ENCODE peak calls at places on chromosomes 12 and 14, in six cellular contexts. C is nucleus accumbens; O is AML-193; K is activated gamma-delta T cell treated with Interleukin-2 at 50 U/mL for 16 hours; Z is CD4-positive, CD25-positive, alpha-beta regulatory T cell; L is psoas muscle. H is an unnamed sample.

GRCh38 chr12:47590771-47591368 is 115.0 kb downstream of the RPAP3 start:
- DNase-seq in C (no peak), O (no peak), K (no peak), Z (no peak), L (no peak), H (no peak)

GRCh38 chr12:57781241-57781640 is 1.3 kb upstream of the TSFM start:
- DNase-seq in C (no peak), O (peak), K (no peak), Z (no peak), L (no peak), H (no peak)

GRCh38 chr12:107843351-107844311 is 69.1 kb downstream of the ASCL4 start:
- DNase-seq in C (no peak), O (no peak), K (no peak), Z (no peak), L (no peak), H (peak)

GRCh38 chr12:66087365-66087943 is 43.1 kb downstream of the LLPH start:
- DNase-seq in C (peak), O (peak), K (peak), Z (peak), L (peak), H (peak)

GRCh38 chr12:124623344-124623885 is 56.0 kb upstream of the NCOR2 start:
- DNase-seq in C (no peak), O (no peak), K (no peak), Z (no peak), L (no peak), H (no peak)

GRCh38 chr14:77248666-77249065 is 22.3 kb downstream of the NGB start:
- DNase-seq in C (no peak), O (no peak), K (no peak), Z (no peak), L (no peak), H (no peak)

GRCh38 chr12:68319988-68320623 is 12.1 kb downstream of the MDM1 start:
- DNase-seq in C (no peak), O (no peak), K (no peak), Z (no peak), L (no peak), H (no peak)

GRCh38 chr12:90938451-90938850 is 16.5 kb downstream of the CCER1 start:
- DNase-seq in C (no peak), O (no peak), K (no peak), Z (no peak), L (no peak), H (no peak)

GRCh38 chr14:99930420-99931274 is 134.6 kb upstream of the EVL start:
- DNase-seq in C (no peak), O (no peak), K (no peak), Z (no peak), L (no peak), H (no peak)

GRCh38 chr14:81953419-81953818 is 419.8 kb upstream of the SEL1L start:
- DNase-seq in C (no peak), O (no peak), K (no peak), Z (no peak), L (no peak), H (no peak)

GRCh38 chr12:121513464-121514183 is 67.2 kb downstream of the KDM2B start:
- DNase-seq in C (no peak), O (no peak), K (no peak), Z (no peak), L (no peak), H (peak)

GRCh38 chr14:103699901-103700752 is 15.1 kb downstream of the XRCC3 start:
- DNase-seq in C (peak), O (no peak), K (no peak), Z (no peak), L (peak), H (no peak)

GRCh38 chr14:37610945-37611523 is 15.6 kb downstream of the TTC6 start:
- DNase-seq in C (no peak), O (no peak), K (no peak), Z (no peak), L (no peak), H (no peak)

GRCh38 chr14:20998674-20999366 is at the start of gene SLC39A2:
- DNase-seq in C (no peak), O (no peak), K (no peak), Z (no peak), L (peak), H (peak)

GRCh38 chr14:53953828-53954550 is 2.6 kb downstream of the BMP4 start:
- DNase-seq in C (no peak), O (no peak), K (no peak), Z (no peak), L (peak), H (peak)

GRCh38 chr12:1807107-1807478 is 13.3 kb upstream of the LRTM2 start:
- DNase-seq in C (no peak), O (no peak), K (no peak), Z (no peak), L (no peak), H (no peak)

GRCh38 chr12:6917491-6918231 is 3.3 kb downstream of the ENO2 start:
- DNase-seq in C (no peak), O (no peak), K (no peak), Z (no peak), L (no peak), H (no peak)

GRCh38 chr12:109154485-109155438 is 38.4 kb downstream of the ACACB start:
- DNase-seq in C (peak), O (no peak), K (peak), Z (peak), L (peak), H (peak)

GRCh38 chr14:105842105-105842504 is 315.7 kb downstream of the TMEM121 start:
- DNase-seq in C (no peak), O (no peak), K (no peak), Z (no peak), L (no peak), H (no peak)

GRCh38 chr14:23119362-23120327 is 590 bp upstream of the CEBPE start:
- DNase-seq in C (no peak), O (peak), K (peak), Z (no peak), L (no peak), H (no peak)

GRCh38 chr14:93317836-93318807 is 14.7 kb downstream of the BTBD7 start:
- DNase-seq in C (no peak), O (peak), K (no peak), Z (no peak), L (no peak), H (no peak)

GRCh38 chr12:113330505-113330904 is 4.4 kb downstream of the SLC8B1 start:
- DNase-seq in C (no peak), O (no peak), K (no peak), Z (no peak), L (no peak), H (no peak)

GRCh38 chr14:101715209-101716076 is 46.1 kb upstream of the PPP2R5C start:
- DNase-seq in C (no peak), O (no peak), K (no peak), Z (no peak), L (no peak), H (no peak)

GRCh38 chr14:93132472-93133065 is 16.8 kb upstream of the ITPK1 start:
- DNase-seq in C (no peak), O (peak), K (peak), Z (no peak), L (no peak), H (no peak)

H was measured in nephron progenitor cell.